ENCODE peak calls at places on chromosomes 16 and 17, in five cellular contexts. One of them, this sample, is unnamed.

GRCh38 chr16:81029930-81030604 is 5.6 kb upstream of the ATMIN start:
- DNase-seq in neuronal stem cell: no peak
- DNase-seq in fibroblast of lung: no peak
- DNase-seq in OCI-LY7: no peak
- DNase-seq in GM23248: no peak
- DNase-seq in this sample: no peak

GRCh38 chr17:78484300-78485159 is 92.7 kb downstream of the DNAH17 start:
- DNase-seq in neuronal stem cell: peak; percentile 51
- DNase-seq in fibroblast of lung: no peak
- DNase-seq in OCI-LY7: peak; percentile 79
- DNase-seq in GM23248: peak; percentile 50
- DNase-seq in this sample: peak; percentile 81

GRCh38 chr17:48791128-48792032 is 25.6 kb downstream of the TTLL6 start:
- DNase-seq in neuronal stem cell: peak; percentile 67
- DNase-seq in fibroblast of lung: peak; percentile 85
- DNase-seq in OCI-LY7: peak; percentile 21
- DNase-seq in GM23248: peak; percentile 88
- DNase-seq in this sample: peak; percentile 97

GRCh38 chr17:6508026-6508425 is 48.3 kb downstream of the PITPNM3 start:
- DNase-seq in neuronal stem cell: no peak
- DNase-seq in fibroblast of lung: no peak
- DNase-seq in OCI-LY7: no peak
- DNase-seq in GM23248: no peak
- DNase-seq in this sample: no peak

GRCh38 chr17:79907855-79908254 is 68.6 kb upstream of the CBX4 start:
- DNase-seq in neuronal stem cell: no peak
- DNase-seq in fibroblast of lung: peak; percentile 45
- DNase-seq in OCI-LY7: no peak
- DNase-seq in GM23248: peak; percentile 83
- DNase-seq in this sample: no peak

GRCh38 chr16:88651276-88651988 is 579 bp upstream of the CYBA start:
- DNase-seq in neuronal stem cell: no peak
- DNase-seq in fibroblast of lung: no peak
- DNase-seq in OCI-LY7: peak; percentile 97
- DNase-seq in GM23248: no peak
- DNase-seq in this sample: peak; percentile 48

GRCh38 chr16:89687092-89687940 is 827 bp downstream of the CDK10 start:
- DNase-seq in neuronal stem cell: no peak
- DNase-seq in fibroblast of lung: peak; percentile 34
- DNase-seq in OCI-LY7: peak; percentile 73
- DNase-seq in GM23248: peak; percentile 84
- DNase-seq in this sample: peak; percentile 59

GRCh38 chr17:82655038-82655479 is 6.8 kb upstream of the WDR45B start:
- DNase-seq in neuronal stem cell: no peak
- DNase-seq in fibroblast of lung: no peak
- DNase-seq in OCI-LY7: no peak
- DNase-seq in GM23248: no peak
- DNase-seq in this sample: no peak

GRCh38 chr16:69566437-69567030 is 768 bp downstream of the NFAT5 start:
- DNase-seq in neuronal stem cell: peak; percentile 56
- DNase-seq in fibroblast of lung: peak; percentile 71
- DNase-seq in OCI-LY7: peak; percentile 64
- DNase-seq in GM23248: peak; percentile 88
- DNase-seq in this sample: peak; percentile 57

GRCh38 chr16:5633845-5634440 is 536.3 kb upstream of the EEF2KMT start:
- DNase-seq in neuronal stem cell: peak; percentile 21
- DNase-seq in fibroblast of lung: peak; percentile 2
- DNase-seq in OCI-LY7: peak; percentile 55
- DNase-seq in GM23248: peak; percentile 49
- DNase-seq in this sample: peak; percentile 80

GRCh38 chr16:81786868-81787267 is 7.8 kb downstream of the PLCG2 start:
- DNase-seq in neuronal stem cell: no peak
- DNase-seq in fibroblast of lung: no peak
- DNase-seq in OCI-LY7: no peak
- DNase-seq in GM23248: no peak
- DNase-seq in this sample: no peak

GRCh38 chr16:11630230-11631056 is 37.8 kb upstream of the SNN start:
- DNase-seq in neuronal stem cell: no peak
- DNase-seq in fibroblast of lung: no peak
- DNase-seq in OCI-LY7: no peak
- DNase-seq in GM23248: no peak
- DNase-seq in this sample: no peak

GRCh38 chr17:66810951-66811682 is 23.8 kb upstream of the CACNG5 start:
- DNase-seq in neuronal stem cell: no peak
- DNase-seq in fibroblast of lung: no peak
- DNase-seq in OCI-LY7: no peak
- DNase-seq in GM23248: no peak
- DNase-seq in this sample: no peak

GRCh38 chr17:50693041-50693682 is 14.6 kb downstream of the ANKRD40 start:
- DNase-seq in neuronal stem cell: no peak
- DNase-seq in fibroblast of lung: peak; percentile 56
- DNase-seq in OCI-LY7: no peak
- DNase-seq in GM23248: peak; percentile 65
- DNase-seq in this sample: no peak

GRCh38 chr17:62562656-62563055 is 64.8 kb upstream of the MRC2 start:
- DNase-seq in neuronal stem cell: no peak
- DNase-seq in fibroblast of lung: peak; percentile 69
- DNase-seq in OCI-LY7: no peak
- DNase-seq in GM23248: peak; percentile 59
- DNase-seq in this sample: no peak

GRCh38 chr17:9330903-9331272 is 244.7 kb downstream of the STX8 start:
- DNase-seq in neuronal stem cell: no peak
- DNase-seq in fibroblast of lung: no peak
- DNase-seq in OCI-LY7: no peak
- DNase-seq in GM23248: no peak
- DNase-seq in this sample: peak; percentile 17

DNA sequence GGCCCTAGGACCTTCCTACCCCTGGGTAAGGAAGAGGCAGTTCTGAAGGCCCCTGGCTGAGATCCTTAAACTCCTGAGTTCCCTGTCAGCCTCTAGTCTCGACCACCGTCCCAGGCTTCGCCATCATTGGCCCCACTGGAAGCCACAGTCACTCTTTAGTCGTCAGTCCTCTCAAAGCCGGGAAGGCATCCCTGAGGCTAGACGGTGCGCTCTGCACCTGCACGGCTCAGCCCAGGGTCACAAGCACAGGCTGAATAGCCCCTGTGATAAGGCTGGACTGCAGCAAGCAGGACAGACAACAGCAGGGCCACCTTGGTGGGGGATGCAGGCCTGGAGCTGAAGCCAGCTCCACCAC is 3.3 kb upstream of the HEXIM1 start:
- DNase-seq in neuronal stem cell: no peak
- DNase-seq in fibroblast of lung: no peak
- DNase-seq in OCI-LY7: no peak
- DNase-seq in GM23248: no peak
- DNase-seq in this sample: no peak
- H2AFZ ChIP-seq in neuronal stem cell: no peak overlapping the region
- H2AFZ ChIP-seq in fibroblast of lung: no peak overlapping the region
- H2AFZ ChIP-seq in OCI-LY7: no peak overlapping the region
- H2AFZ ChIP-seq in GM23248: peak overlapping the region; percentile 75
- H2AFZ ChIP-seq in this sample: peak overlapping the region; percentile 92

GRCh38 chr17:14747576-14747940 is 446.7 kb downstream of the HS3ST3B1 start:
- DNase-seq in neuronal stem cell: no peak
- DNase-seq in fibroblast of lung: peak; percentile 30
- DNase-seq in OCI-LY7: no peak
- DNase-seq in GM23248: peak; percentile 79
- DNase-seq in this sample: no peak

GRCh38 chr17:14744716-14745115 is 443.8 kb downstream of the HS3ST3B1 start:
- DNase-seq in neuronal stem cell: no peak
- DNase-seq in fibroblast of lung: peak; percentile 19
- DNase-seq in OCI-LY7: no peak
- DNase-seq in GM23248: peak; percentile 75
- DNase-seq in this sample: no peak

GRCh38 chr17:14745122-14745521 is 444.2 kb downstream of the HS3ST3B1 start:
- DNase-seq in neuronal stem cell: no peak
- DNase-seq in fibroblast of lung: peak; percentile 36
- DNase-seq in OCI-LY7: no peak
- DNase-seq in GM23248: peak; percentile 73
- DNase-seq in this sample: no peak

GRCh38 chr17:14746784-14747575 is 446.1 kb downstream of the HS3ST3B1 start:
- DNase-seq in neuronal stem cell: no peak
- DNase-seq in fibroblast of lung: no peak
- DNase-seq in OCI-LY7: no peak
- DNase-seq in GM23248: no peak
- DNase-seq in this sample: no peak

DNA sequence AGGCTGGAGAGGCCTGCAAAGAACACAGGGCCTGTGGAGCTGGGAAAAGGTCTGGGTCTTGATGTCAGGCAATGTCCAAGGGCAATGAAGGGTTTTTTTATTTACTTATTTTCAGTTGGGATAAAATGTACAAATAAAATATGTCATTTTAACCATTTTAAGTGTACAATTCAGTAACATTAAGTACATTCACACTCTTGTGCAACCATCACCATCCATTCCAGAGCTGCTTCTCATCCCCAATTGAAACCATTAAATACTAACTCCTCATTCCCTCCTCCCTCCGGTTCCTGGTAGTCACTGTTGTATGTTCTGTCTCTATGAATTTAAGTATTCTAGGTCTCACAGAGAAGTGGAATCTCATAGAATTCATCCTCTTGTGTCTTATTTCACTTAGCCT is 444.7 kb downstream of the HS3ST3B1 start:
- DNase-seq in neuronal stem cell: no peak
- DNase-seq in fibroblast of lung: peak; percentile 27
- DNase-seq in OCI-LY7: no peak
- DNase-seq in GM23248: peak; percentile 75
- DNase-seq in this sample: no peak
- H2AFZ ChIP-seq in neuronal stem cell: no peak overlapping the region
- H2AFZ ChIP-seq in fibroblast of lung: no peak overlapping the region
- H2AFZ ChIP-seq in OCI-LY7: no peak overlapping the region
- H2AFZ ChIP-seq in GM23248: peak overlapping the region; percentile 36
- H2AFZ ChIP-seq in this sample: no peak overlapping the region

GRCh38 chr16:47636501-47637090 is 175.5 kb downstream of the PHKB start:
- DNase-seq in neuronal stem cell: no peak
- DNase-seq in fibroblast of lung: no peak
- DNase-seq in OCI-LY7: no peak
- DNase-seq in GM23248: no peak
- DNase-seq in this sample: no peak
- H2AFZ ChIP-seq in neuronal stem cell: no peak overlapping the region
- H2AFZ ChIP-seq in fibroblast of lung: no peak overlapping the region
- H2AFZ ChIP-seq in OCI-LY7: no peak overlapping the region
- H2AFZ ChIP-seq in GM23248: no peak overlapping the region
- H2AFZ ChIP-seq in this sample: no peak overlapping the region

GRCh38 chr16:57855188-57855587 is 52.9 kb upstream of the KIFC3 start:
- DNase-seq in neuronal stem cell: no peak
- DNase-seq in fibroblast of lung: no peak
- DNase-seq in OCI-LY7: no peak
- DNase-seq in GM23248: no peak
- DNase-seq in this sample: no peak

GRCh38 chr16:57863434-57864160 is 61.3 kb upstream of the KIFC3 start:
- DNase-seq in neuronal stem cell: peak; percentile 39
- DNase-seq in fibroblast of lung: peak; percentile 80
- DNase-seq in OCI-LY7: no peak
- DNase-seq in GM23248: peak; percentile 88
- DNase-seq in this sample: peak; percentile 88

GRCh38 chr16:57858635-57859034 is 56.3 kb upstream of the KIFC3 start:
- DNase-seq in neuronal stem cell: no peak
- DNase-seq in fibroblast of lung: no peak
- DNase-seq in OCI-LY7: no peak
- DNase-seq in GM23248: no peak
- DNase-seq in this sample: no peak

GRCh38 chr16:57862698-57863433 is 60.6 kb upstream of the KIFC3 start:
- DNase-seq in neuronal stem cell: no peak
- DNase-seq in fibroblast of lung: no peak
- DNase-seq in OCI-LY7: no peak
- DNase-seq in GM23248: no peak
- DNase-seq in this sample: peak; percentile 28

GRCh38 chr16:57859331-57859730 is 57.0 kb upstream of the KIFC3 start:
- DNase-seq in neuronal stem cell: peak; percentile 36
- DNase-seq in fibroblast of lung: peak; percentile 18
- DNase-seq in OCI-LY7: peak; percentile 13
- DNase-seq in GM23248: peak; percentile 22
- DNase-seq in this sample: peak; percentile 77
- H2AFZ ChIP-seq in neuronal stem cell: no peak overlapping the region
- H2AFZ ChIP-seq in fibroblast of lung: no peak overlapping the region
- H2AFZ ChIP-seq in OCI-LY7: no peak overlapping the region
- H2AFZ ChIP-seq in GM23248: no peak overlapping the region
- H2AFZ ChIP-seq in this sample: no peak overlapping the region

GRCh38 chr16:77762260-77762659 is 26.1 kb upstream of the VAT1L start:
- DNase-seq in neuronal stem cell: no peak
- DNase-seq in fibroblast of lung: peak; percentile 12
- DNase-seq in OCI-LY7: no peak
- DNase-seq in GM23248: no peak
- DNase-seq in this sample: no peak
- H2AFZ ChIP-seq in neuronal stem cell: no peak overlapping the region
- H2AFZ ChIP-seq in fibroblast of lung: no peak overlapping the region
- H2AFZ ChIP-seq in OCI-LY7: no peak overlapping the region
- H2AFZ ChIP-seq in GM23248: no peak overlapping the region
- H2AFZ ChIP-seq in this sample: no peak overlapping the region

GRCh38 chr17:4519361-4519788 is 20.7 kb downstream of the SPNS2 start:
- DNase-seq in neuronal stem cell: no peak
- DNase-seq in fibroblast of lung: no peak
- DNase-seq in OCI-LY7: no peak
- DNase-seq in GM23248: no peak
- DNase-seq in this sample: no peak
- H2AFZ ChIP-seq in neuronal stem cell: peak overlapping the region; percentile 68
- H2AFZ ChIP-seq in fibroblast of lung: no peak overlapping the region
- H2AFZ ChIP-seq in OCI-LY7: no peak overlapping the region
- H2AFZ ChIP-seq in GM23248: no peak overlapping the region
- H2AFZ ChIP-seq in this sample: no peak overlapping the region

DNA sequence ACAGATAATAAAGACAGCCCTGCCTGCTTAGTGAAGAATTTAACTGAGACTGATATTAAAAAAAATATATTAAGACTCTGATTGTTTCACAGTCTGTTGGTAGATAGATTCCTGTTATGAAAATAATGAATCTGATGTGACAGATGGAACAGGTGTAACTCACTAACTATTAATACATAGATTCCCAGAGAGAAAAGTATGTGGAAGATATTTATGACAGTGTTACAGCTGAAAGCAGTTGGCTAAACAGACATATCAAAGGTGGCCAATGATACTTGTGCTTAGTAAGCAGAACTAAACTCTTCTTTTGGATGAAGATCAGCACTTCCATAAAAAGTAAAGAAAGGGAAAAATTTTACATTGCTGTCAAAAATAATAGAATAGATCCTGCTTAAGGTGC is 598.2 kb upstream of the CA10 start:
- DNase-seq in neuronal stem cell: no peak
- DNase-seq in fibroblast of lung: no peak
- DNase-seq in OCI-LY7: no peak
- DNase-seq in GM23248: no peak
- DNase-seq in this sample: no peak
- H2AFZ ChIP-seq in neuronal stem cell: no peak overlapping the region
- H2AFZ ChIP-seq in fibroblast of lung: no peak overlapping the region
- H2AFZ ChIP-seq in OCI-LY7: no peak overlapping the region
- H2AFZ ChIP-seq in GM23248: no peak overlapping the region
- H2AFZ ChIP-seq in this sample: no peak overlapping the region

This sample was measured in GM23338.